ENCODE peak calls at places on chromosome 21, in four cellular contexts. One of them, this sample, is unnamed.

GRCh38 chr21:46057111-46057709 is 40.7 kb upstream of the COL6A2 start:
- DNase-seq in fibroblast of mammary gland: no peak
- DNase-seq in activated naive CD4-positive, alpha-beta T cell treated with Interleukin-2 at 50 U/mL for 16 hours: peak
- DNase-seq in SK-N-SH: no peak
- DNase-seq in this sample: no peak

GRCh38 chr21:29258626-29259335 is 39.9 kb upstream of the BACH1 start:
- DNase-seq in fibroblast of mammary gland: peak
- DNase-seq in activated naive CD4-positive, alpha-beta T cell treated with Interleukin-2 at 50 U/mL for 16 hours: no peak
- DNase-seq in SK-N-SH: no peak
- DNase-seq in this sample: no peak

GRCh38 chr21:45378258-45378966 is 26.6 kb upstream of the COL18A1 start:
- DNase-seq in SK-N-SH: no peak
- DNase-seq in fibroblast of mammary gland: no peak
- DNase-seq in activated naive CD4-positive, alpha-beta T cell treated with Interleukin-2 at 50 U/mL for 16 hours: no peak
- DNase-seq in this sample: no peak

GRCh38 chr21:44866780-44867179 is 6.7 kb downstream of the PTTG1IP start:
- DNase-seq in SK-N-SH: no peak
- DNase-seq in activated naive CD4-positive, alpha-beta T cell treated with Interleukin-2 at 50 U/mL for 16 hours: no peak
- DNase-seq in fibroblast of mammary gland: peak
- DNase-seq in this sample: peak

GRCh38 chr21:42571391-42572150 is 57.9 kb downstream of the SLC37A1 start:
- DNase-seq in activated naive CD4-positive, alpha-beta T cell treated with Interleukin-2 at 50 U/mL for 16 hours: no peak
- DNase-seq in SK-N-SH: no peak
- DNase-seq in fibroblast of mammary gland: no peak
- DNase-seq in this sample: peak

GRCh38 chr21:43815107-43815742 is 25.8 kb downstream of the RRP1 start:
- DNase-seq in fibroblast of mammary gland: no peak
- DNase-seq in SK-N-SH: no peak
- DNase-seq in activated naive CD4-positive, alpha-beta T cell treated with Interleukin-2 at 50 U/mL for 16 hours: no peak
- DNase-seq in this sample: peak

GRCh38 chr21:25858328-25858727 is 123.6 kb downstream of the GABPA start:
- DNase-seq in activated naive CD4-positive, alpha-beta T cell treated with Interleukin-2 at 50 U/mL for 16 hours: no peak
- DNase-seq in fibroblast of mammary gland: no peak
- DNase-seq in SK-N-SH: no peak
- DNase-seq in this sample: peak

GRCh38 chr21:35674272-35674671 is 386.1 kb downstream of the SETD4 start:
- DNase-seq in SK-N-SH: no peak
- DNase-seq in fibroblast of mammary gland: no peak
- DNase-seq in activated naive CD4-positive, alpha-beta T cell treated with Interleukin-2 at 50 U/mL for 16 hours: no peak
- DNase-seq in this sample: no peak

GRCh38 chr21:27631471-27631870 is 664.6 kb upstream of the ADAMTS5 start:
- DNase-seq in fibroblast of mammary gland: no peak
- DNase-seq in activated naive CD4-positive, alpha-beta T cell treated with Interleukin-2 at 50 U/mL for 16 hours: no peak
- DNase-seq in SK-N-SH: no peak
- DNase-seq in this sample: no peak

GRCh38 chr21:28687571-28687970 is 305.1 kb downstream of the LTN1 start:
- DNase-seq in SK-N-SH: no peak
- DNase-seq in fibroblast of mammary gland: no peak
- DNase-seq in activated naive CD4-positive, alpha-beta T cell treated with Interleukin-2 at 50 U/mL for 16 hours: no peak
- DNase-seq in this sample: no peak

GRCh38 chr21:26850116-26850643 is 5.0 kb upstream of the ADAMTS1 start:
- DNase-seq in activated naive CD4-positive, alpha-beta T cell treated with Interleukin-2 at 50 U/mL for 16 hours: no peak
- DNase-seq in fibroblast of mammary gland: peak
- DNase-seq in SK-N-SH: peak
- DNase-seq in this sample: peak

GRCh38 chr21:35940074-35940927 is 120.0 kb downstream of the SETD4 start:
- DNase-seq in fibroblast of mammary gland: peak
- DNase-seq in SK-N-SH: peak
- DNase-seq in activated naive CD4-positive, alpha-beta T cell treated with Interleukin-2 at 50 U/mL for 16 hours: no peak
- DNase-seq in this sample: peak

GRCh38 chr21:46544003-46544402 is 60.9 kb downstream of the S100B start:
- DNase-seq in activated naive CD4-positive, alpha-beta T cell treated with Interleukin-2 at 50 U/mL for 16 hours: no peak
- DNase-seq in fibroblast of mammary gland: no peak
- DNase-seq in SK-N-SH: no peak
- DNase-seq in this sample: no peak

GRCh38 chr21:34888569-34889286 is 160.4 kb downstream of the RUNX1 start:
- DNase-seq in fibroblast of mammary gland: peak
- DNase-seq in activated naive CD4-positive, alpha-beta T cell treated with Interleukin-2 at 50 U/mL for 16 hours: peak
- DNase-seq in SK-N-SH: peak
- DNase-seq in this sample: peak